ENCODE peak calls at places on chromosomes 11 and 22, in six cellular contexts. H is mammary epithelial cell, P is stromal cell of bone marrow, G is ACHN, I is lung, S is A549. C is an unnamed sample.

GRCh38 chr11:134277176-134278001 is 1.2 kb downstream of the GLB1L3 start:
- DNase-seq in H (no peak), P (no peak), S (no peak), G (no peak), I (no peak), C (no peak)

GRCh38 chr11:116960916-116961315 is 123.5 kb upstream of the APOA1 start:
- DNase-seq in P (peak), H (peak), I (no peak), S (no peak), G (peak), C (peak)

GRCh38 chr22:49317369-49317768 is 510.3 kb downstream of the BRD1 start:
- DNase-seq in I (no peak), H (no peak), S (no peak), P (no peak), G (no peak), C (no peak)

GRCh38 chr22:39478461-39478860 is 21.6 kb downstream of the MGAT3 start:
- DNase-seq in H (peak), S (no peak), G (peak), P (no peak), I (no peak), C (no peak)

GRCh38 chr11:35617687-35618496 is at the start of gene FJX1:
- DNase-seq in P (peak), S (peak), I (peak), H (peak), G (peak), C (peak)

GRCh38 chr11:75427181-75427580 is 5.8 kb downstream of the KLHL35 start:
- DNase-seq in I (no peak), S (no peak), H (no peak), P (no peak), G (no peak), C (no peak)

GRCh38 chr11:131932584-131933360 is 562.4 kb downstream of the NTM start:
- DNase-seq in H (no peak), I (no peak), P (no peak), S (no peak), G (no peak), C (no peak)

GRCh38 chr11:13448876-13449275 is 14.1 kb downstream of the BTBD10 start:
- DNase-seq in G (no peak), H (no peak), P (no peak), I (no peak), S (no peak), C (peak)

GRCh38 chr11:93085097-93085496 is 112.7 kb downstream of the SLC36A4 start:
- DNase-seq in I (no peak), P (no peak), H (peak), S (no peak), G (no peak), C (peak)

GRCh38 chr11:65108469-65109123 is 3.1 kb upstream of the TM7SF2 start:
- DNase-seq in I (peak), S (no peak), P (no peak), H (no peak), G (no peak), C (no peak)

GRCh38 chr11:106197438-106197837 is 120.0 kb downstream of the AASDHPPT start:
- DNase-seq in S (no peak), G (no peak), P (no peak), H (no peak), I (no peak), C (no peak)

GRCh38 chr11:117315285-117316196 is 515 bp downstream of the BACE1 start:
- DNase-seq in S (no peak), P (no peak), G (no peak), I (no peak), H (no peak), C (no peak)

GRCh38 chr11:92123540-92123939 is 101.1 kb upstream of the FAT3 start:
- DNase-seq in S (no peak), I (no peak), G (no peak), H (peak), P (peak), C (peak)

C was measured in AG08395.